ENCODE peak calls at places on chromosomes 16 and 17, in six cellular contexts. N is K562, Y is tibial artery, G is dorsolateral prefrontal cortex, Q is SK-N-SH, O is PC-3. B is an unnamed sample.

GRCh38 chr17:58189436-58190146 is 2.9 kb upstream of the EPX start:
- DNase-seq in Q (peak; percentile 30), Y (no peak), O (peak; percentile 98), G (peak; percentile 66), N (peak; percentile 26), B (peak; percentile 88)

GRCh38 chr16:50695017-50696000 is 1.9 kb downstream of the NOD2 start:
- DNase-seq in O (no peak), Q (no peak), G (no peak), N (no peak), Y (peak; percentile 72), B (no peak)

GRCh38 chr16:75494696-75495601 is at the start of gene CHST6:
- DNase-seq in O (no peak), Y (no peak), N (peak; percentile 81), G (peak; percentile 77), Q (peak; percentile 67), B (no peak)

GRCh38 chr16:3728424-3729160 is 11.3 kb upstream of the TRAP1 start:
- DNase-seq in Q (no peak), Y (no peak), G (no peak), O (no peak), N (no peak), B (no peak)

GRCh38 chr16:51880776-51881175 is 666.2 kb downstream of the TOX3 start:
- DNase-seq in Y (no peak), O (peak; percentile 40), Q (no peak), G (no peak), N (no peak), B (peak; percentile 66)

GRCh38 chr17:43528319-43528987 is 17.7 kb downstream of the ETV4 start:
- DNase-seq in Y (no peak), G (peak; percentile 46), Q (no peak), O (no peak), N (peak; percentile 40), B (no peak)

GRCh38 chr17:35523296-35523695 is 14.2 kb downstream of the SLFN12L start:
- DNase-seq in G (no peak), Q (no peak), N (no peak), Y (no peak), O (no peak), B (no peak)

GRCh38 chr17:61475726-61476125 is 23.5 kb downstream of the TBX4 start:
- DNase-seq in N (no peak), Q (no peak), Y (peak; percentile 13), G (no peak), O (peak; percentile 27), B (no peak)

GRCh38 chr16:55263271-55264250 is 60.4 kb upstream of the IRX6 start:
- DNase-seq in Q (peak; percentile 42), Y (no peak), G (no peak), O (no peak), N (no peak), B (no peak)

GRCh38 chr16:51922476-51922875 is 624.5 kb downstream of the TOX3 start:
- DNase-seq in Y (no peak), O (no peak), G (no peak), Q (no peak), N (no peak), B (peak; percentile 23)

GRCh38 chr17:34998205-34998604 is 17.9 kb downstream of the LIG3 start:
- DNase-seq in N (peak; percentile 76), O (peak; percentile 66), Q (peak; percentile 70), G (peak; percentile 69), Y (peak; percentile 72), B (peak; percentile 75)

GRCh38 chr17:73025041-73025440 is 67.4 kb downstream of the SLC39A11 start:
- DNase-seq in Q (no peak), O (no peak), G (no peak), N (no peak), Y (no peak), B (no peak)

GRCh38 chr17:44546711-44547606 is 10.3 kb upstream of the FZD2 start:
- DNase-seq in N (peak; percentile 65), G (no peak), Y (no peak), O (peak; percentile 64), Q (no peak), B (peak; percentile 76)

GRCh38 chr16:88342491-88342890 is 40.3 kb upstream of the ZNF469 start:
- DNase-seq in O (no peak), N (no peak), Y (no peak), Q (no peak), G (no peak), B (no peak)

GRCh38 chr17:73541111-73541510 is 103.1 kb downstream of the SDK2 start:
- DNase-seq in G (no peak), Y (no peak), Q (no peak), N (no peak), O (no peak), B (no peak)

GRCh38 chr16:49442805-49443204 is 69.2 kb downstream of the C16orf78 start:
- DNase-seq in N (no peak), Y (peak; percentile 16), Q (no peak), G (no peak), O (no peak), B (no peak)

GRCh38 chr17:4101127-4101798 is 41.6 kb downstream of the ZZEF1 start:
- DNase-seq in Q (no peak), O (no peak), G (no peak), N (no peak), Y (no peak), B (no peak)

GRCh38 chr16:1472974-1473373 is 1.9 kb downstream of the CLCN7 start:
- DNase-seq in N (peak; percentile 62), Q (no peak), Y (no peak), O (no peak), G (no peak), B (no peak)

GRCh38 chr17:77962349-77962748 is 3.8 kb downstream of the TNRC6C start:
- DNase-seq in O (no peak), Y (no peak), Q (no peak), N (no peak), G (no peak), B (no peak)

GRCh38 chr16:57316390-57317017 is 32.0 kb upstream of the PLLP start:
- DNase-seq in Y (peak; percentile 90), Q (no peak), G (no peak), O (peak; percentile 64), N (peak; percentile 5), B (peak; percentile 61)

GRCh38 chr17:77473615-77474226 is 333.0 kb downstream of the SEC14L1 start:
- DNase-seq in Y (no peak), O (peak; percentile 50), N (no peak), Q (no peak), G (no peak), B (peak; percentile 63)

GRCh38 chr17:66335797-66336196 is 33.4 kb downstream of the PRKCA start:
- DNase-seq in Y (no peak), O (no peak), N (no peak), G (no peak), Q (no peak), B (no peak)

GRCh38 chr17:66330646-66331037 is 28.2 kb downstream of the PRKCA start:
- DNase-seq in G (no peak), Q (no peak), O (no peak), N (no peak), Y (no peak), B (no peak)

GRCh38 chr17:66326476-66327047 is 24.1 kb downstream of the PRKCA start:
- DNase-seq in Y (no peak), Q (peak; percentile 87), O (no peak), N (no peak), G (no peak), B (no peak)

GRCh38 chr17:66331038-66331816 is 28.8 kb downstream of the PRKCA start:
- DNase-seq in Y (no peak), N (peak; percentile 23), Q (no peak), O (no peak), G (no peak), B (no peak)
- H3K27ac ChIP-seq in Y (no peak overlapping the region), N (peak overlapping the region; percentile 20), Q (peak overlapping the region; percentile 47), O (no peak overlapping the region), G (no peak overlapping the region), B (no peak overlapping the region)

GRCh38 chr16:11098601-11099377 is 154.4 kb downstream of the CLEC16A start:
- DNase-seq in N (no peak), Q (no peak), Y (peak; percentile 50), G (no peak), O (no peak), B (no peak)

GRCh38 chr16:11099672-11100195 is 155.4 kb downstream of the CLEC16A start:
- DNase-seq in Q (no peak), O (no peak), N (no peak), Y (no peak), G (no peak), B (no peak)

GRCh38 chr16:11101283-11101682 is 154.7 kb downstream of the SOCS1 start:
- DNase-seq in G (no peak), Y (no peak), Q (no peak), O (no peak), N (no peak), B (no peak)

GRCh38 chr16:11101695-11102522 is 154.1 kb downstream of the SOCS1 start:
- DNase-seq in N (peak; percentile 50), G (no peak), Q (no peak), Y (no peak), O (no peak), B (no peak)

GRCh38 chr16:11100239-11100750 is 155.7 kb downstream of the SOCS1 start:
- DNase-seq in G (no peak), Q (no peak), Y (peak; percentile 77), N (peak; percentile 76), O (peak; percentile 32), B (no peak)
- TF ChIP-seq CTCF in G (no peak), Q (peak; percentile 45), Y (peak; percentile 33), N (peak; percentile 39), O (no peak), B (no peak)

GRCh38 chr17:41664587-41665565 is 23.8 kb upstream of the EIF1 start:
- DNase-seq in G (no peak), O (no peak), Q (no peak), N (no peak), Y (no peak), B (no peak)
- H3K27ac ChIP-seq in G (peak overlapping the region; percentile 89), O (peak overlapping the region; percentile 36), Q (no peak overlapping the region), N (peak overlapping the region; percentile 81), Y (peak overlapping the region; percentile 76), B (peak overlapping the region; percentile 100)

GRCh38 chr17:50508573-50509460 is 578 bp downstream of the MYCBPAP start:
- DNase-seq in Q (no peak), G (no peak), Y (no peak), O (no peak), N (no peak), B (no peak)

GRCh38 chr17:50511058-50511457 is 2.8 kb downstream of the MYCBPAP start:
- DNase-seq in Y (no peak), N (no peak), O (peak; percentile 59), Q (no peak), G (no peak), B (no peak)

GRCh38 chr17:50506298-50506697 is 1.9 kb upstream of the MYCBPAP start:
- DNase-seq in G (no peak), O (no peak), Y (no peak), Q (no peak), N (no peak), B (no peak)

GRCh38 chr17:50505731-50506130 is 2.5 kb upstream of the MYCBPAP start:
- DNase-seq in Y (no peak), G (no peak), N (no peak), O (no peak), Q (no peak), B (no peak)

DNA sequence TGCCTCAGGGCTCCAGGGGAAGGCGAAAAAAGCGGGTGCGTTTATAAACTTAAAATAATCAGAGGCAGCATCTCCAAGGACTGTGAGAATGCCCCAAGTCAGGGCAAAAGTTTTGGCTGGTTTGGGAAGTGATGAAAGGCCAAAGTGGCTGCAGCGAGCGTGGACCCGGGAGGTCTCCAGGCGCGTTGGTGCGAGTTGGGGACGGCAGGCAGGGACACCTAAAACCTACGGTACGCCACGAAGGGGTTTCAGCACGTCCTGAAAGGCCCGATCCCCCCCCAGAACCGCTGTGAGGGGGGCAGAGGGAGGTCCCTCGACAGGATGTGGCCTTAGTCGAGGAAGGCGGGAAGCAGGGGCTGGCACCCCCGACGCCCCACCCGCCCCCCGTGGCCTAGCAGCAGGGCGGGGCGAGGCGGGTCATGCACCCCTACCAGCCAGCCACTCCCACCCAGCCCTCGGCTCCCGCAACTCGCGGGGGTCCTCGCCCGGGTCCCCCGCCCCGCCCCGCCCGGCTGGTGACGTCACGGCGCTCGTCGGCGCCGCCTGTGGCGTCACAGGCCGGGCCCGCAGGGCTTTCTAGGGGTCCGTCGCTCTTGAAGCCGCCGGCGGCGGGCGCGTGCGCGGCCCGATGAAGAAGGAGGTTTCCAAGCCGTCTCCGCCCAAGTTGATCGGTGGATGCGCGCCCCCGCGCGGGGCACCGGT is at the start of gene MYCBPAP:
- DNase-seq in O (peak; percentile 61), Q (peak; percentile 98), N (peak; percentile 30), Y (peak; percentile 90), G (peak; percentile 85), B (no peak)
- TF ChIP-seq CTCF in O (peak; percentile 44), Q (no peak), N (no peak), Y (no peak), G (no peak), B (no peak)

B was measured in RWPE1.